ENCODE peak calls at places on chromosome 14, in nine cellular contexts. N is ovary, K is heart right ventricle, C is uterus, F is Panc1, M is MM.1S, W is fibroblast of lung, U is WERI-Rb-1, Q is mesendoderm. R is an unnamed sample. For H3K36me3, the result is how much of the 10 kb centered on the place peaks cover.

GRCh38 chr14:66959437-66960050 is 229.7 kb upstream of the GARIN2 start:
- DNase-seq in M (no peak), F (no peak), U (no peak), W (no peak), K (no peak), C (no peak), Q (no peak), N (no peak), R (no peak)

GRCh38 chr14:79724934-79725717 is 486.2 kb downstream of the DIO2 start:
- DNase-seq in M (peak), F (no peak), K (no peak), U (no peak), N (no peak), Q (no peak), C (no peak), W (no peak), R (no peak)

GRCh38 chr14:76386922-76387782 is 11.2 kb downstream of the ESRRB start:
- DNase-seq in K (peak), W (peak), C (peak), M (peak), Q (peak), U (peak), F (peak), N (peak), R (peak)

GRCh38 chr14:22598896-22599244 is 770 bp downstream of the ABHD4 start:
- DNase-seq in K (no peak), N (no peak), W (peak), C (peak), M (peak), U (peak), Q (peak), F (no peak), R (no peak)

GRCh38 chr14:54814076-54814475 is 88.5 kb downstream of the GCH1 start:
- DNase-seq in C (no peak), F (no peak), U (peak), K (no peak), M (no peak), N (no peak), Q (peak), W (no peak), R (no peak)

GRCh38 chr14:61598980-61599379 is 96.3 kb upstream of the HIF1A start:
- DNase-seq in W (no peak), U (no peak), N (no peak), Q (no peak), C (no peak), M (peak), F (no peak), K (peak), R (no peak)

GRCh38 chr14:72559227-72559626 is 334.7 kb downstream of the DPF3 start:
- DNase-seq in W (peak), F (no peak), C (no peak), U (no peak), N (no peak), M (no peak), K (no peak), Q (peak), R (no peak)

GRCh38 chr14:65850429-65851145 is 438.1 kb downstream of the FUT8 start:
- DNase-seq in U (no peak), C (no peak), W (no peak), M (peak), N (no peak), F (no peak), K (no peak), Q (no peak), R (no peak)

GRCh38 chr14:94392510-94392935 is 4.1 kb upstream of the SERPINA1 start:
- DNase-seq in Q (peak), F (no peak), U (no peak), M (no peak), N (no peak), W (peak), K (peak), C (no peak), R (no peak)

GRCh38 chr14:65922166-65922565 is 509.6 kb downstream of the FUT8 start:
- DNase-seq in Q (no peak), M (no peak), F (no peak), U (no peak), C (no peak), N (no peak), W (no peak), K (no peak), R (no peak)

GRCh38 chr14:103140316-103141109 is 17.3 kb downstream of the TNFAIP2 start:
- DNase-seq in W (no peak), M (peak), K (no peak), U (no peak), F (no peak), N (no peak), C (no peak), Q (no peak), R (no peak)

GRCh38 chr14:93914278-93914677 is 12.9 kb upstream of the FAM181A start:
- DNase-seq in M (no peak), N (no peak), W (no peak), U (no peak), F (no peak), C (no peak), K (no peak), Q (no peak), R (no peak)

GRCh38 chr14:25108959-25109358 is 59.0 kb upstream of the STXBP6 start:
- DNase-seq in Q (peak), C (no peak), U (no peak), K (no peak), M (no peak), N (no peak), W (peak), F (no peak), R (no peak)

GRCh38 chr14:67526676-67527459 is 6.2 kb upstream of the PLEKHH1 start:
- DNase-seq in W (peak), F (peak), C (peak), K (peak), M (peak), U (peak), Q (peak), N (no peak), R (peak)

GRCh38 chr14:57066887-57067513 is 201.7 kb downstream of the EXOC5 start:
- DNase-seq in F (peak), Q (peak), C (no peak), K (no peak), U (peak), W (peak), N (peak), M (peak), R (no peak)

GRCh38 chr14:51996148-51996746 is 6.9 kb downstream of the RTRAF start:
- DNase-seq in F (no peak), U (no peak), N (no peak), C (no peak), K (peak), Q (peak), W (peak), M (no peak), R (no peak)

GRCh38 chr14:55339770-55340169 is 68.5 kb downstream of the FBXO34 start:
- DNase-seq in W (peak), N (no peak), F (no peak), C (no peak), Q (no peak), U (no peak), M (peak), K (no peak), R (no peak)

GRCh38 chr14:56125772-56126411 is 7.7 kb downstream of the PELI2 start:
- DNase-seq in U (peak), M (no peak), N (no peak), K (no peak), F (no peak), C (no peak), Q (no peak), W (peak), R (no peak)

GRCh38 chr14:76644875-76645518 is 116.3 kb upstream of the VASH1 start:
- DNase-seq in C (no peak), U (peak), K (no peak), W (peak), Q (peak), N (no peak), M (no peak), F (no peak), R (peak)

GRCh38 chr14:29548948-29549370 is 378.7 kb downstream of the PRKD1 start:
- DNase-seq in W (peak), M (peak), N (no peak), C (no peak), Q (peak), K (peak), U (peak), F (peak), R (peak)

GRCh38 chr14:99036594-99037293 is 235.3 kb downstream of the BCL11B start:
- DNase-seq in W (no peak), F (no peak), Q (no peak), C (no peak), M (no peak), N (no peak), U (no peak), K (no peak), R (no peak)

GRCh38 chr14:61927015-61927414 is 164.8 kb downstream of the SNAPC1 start:
- DNase-seq in F (no peak), M (no peak), U (no peak), K (no peak), Q (peak), C (no peak), W (peak), N (no peak), R (peak)

GRCh38 chr14:22509751-22510300 is 79.2 kb downstream of the DAD1 start:
- DNase-seq in M (no peak), N (no peak), C (no peak), Q (no peak), K (no peak), U (no peak), F (no peak), W (no peak), R (peak)

GRCh38 chr14:92635031-92635430 is 113.4 kb downstream of the LGMN start:
- DNase-seq in K (no peak), U (no peak), M (no peak), C (no peak), Q (no peak), W (no peak), F (no peak), N (no peak), R (no peak)

GRCh38 chr14:50397461-50398196 is 948 bp upstream of the CDKL1 start:
- DNase-seq in K (peak), M (no peak), F (no peak), C (peak), W (no peak), Q (no peak), U (no peak), N (peak), R (no peak)

GRCh38 chr14:93719234-93719633 is 69.1 kb downstream of the PRIMA1 start:
- DNase-seq in N (no peak), U (no peak), C (no peak), M (no peak), W (no peak), K (no peak), Q (no peak), F (no peak), R (no peak)

GRCh38 chr14:30114051-30114450 is 186.4 kb upstream of the PRKD1 start:
- DNase-seq in W (no peak), M (no peak), K (no peak), F (no peak), Q (no peak), N (no peak), U (no peak), C (no peak), R (no peak)

GRCh38 chr14:46054526-46054925 is 597.1 kb downstream of the RPL10L start:
- DNase-seq in C (no peak), M (no peak), K (no peak), U (no peak), N (no peak), W (peak), Q (no peak), F (no peak), R (no peak)

GRCh38 chr14:73269729-73270651 is 32.7 kb downstream of the PAPLN start:
- DNase-seq in U (no peak), K (peak), M (no peak), Q (no peak), W (peak), C (no peak), F (no peak), N (peak), R (no peak)

GRCh38 chr14:52313903-52314481 is at the start of gene PTGER2:
- DNase-seq in M (peak), K (peak), N (peak), F (no peak), W (peak), C (peak), U (peak), Q (peak), R (peak)

GRCh38 chr14:26281280-26281998 is 316.4 kb downstream of the NOVA1 start:
- DNase-seq in M (no peak), K (no peak), W (peak), U (no peak), F (no peak), C (no peak), N (no peak), Q (peak), R (peak)

GRCh38 chr14:33198684-33199083 is 260.0 kb downstream of the NPAS3 start:
- DNase-seq in F (no peak), Q (no peak), W (no peak), C (no peak), U (no peak), N (no peak), K (no peak), M (no peak), R (no peak)

GRCh38 chr14:44162197-44162596 is 344.9 kb downstream of the FSCB start:
- DNase-seq in C (no peak), F (no peak), K (no peak), U (no peak), M (no peak), Q (peak), N (no peak), W (no peak), R (peak)

GRCh38 chr14:52808101-52808500 is 16.7 kb upstream of the GNPNAT1 start:
- DNase-seq in N (no peak), F (no peak), M (no peak), Q (no peak), W (no peak), U (no peak), C (no peak), K (no peak), R (no peak)

GRCh38 chr14:91234791-91235114 is 9.8 kb downstream of the GPR68 start:
- DNase-seq in C (no peak), U (no peak), W (no peak), Q (no peak), F (no peak), N (no peak), K (no peak), M (no peak), R (no peak)

GRCh38 chr14:91241848-91242247 is 2.7 kb downstream of the GPR68 start:
- DNase-seq in C (no peak), N (no peak), M (no peak), Q (no peak), W (no peak), F (no peak), K (no peak), U (no peak), R (no peak)

GRCh38 chr14:91232631-91233030 is 11.9 kb downstream of the GPR68 start:
- DNase-seq in Q (no peak), W (no peak), K (no peak), N (no peak), U (no peak), F (no peak), M (no peak), C (no peak), R (no peak)

GRCh38 chr14:91233936-91234790 is 10.3 kb downstream of the GPR68 start:
- DNase-seq in K (no peak), C (no peak), Q (no peak), M (no peak), N (no peak), U (no peak), W (no peak), F (no peak), R (no peak)

DNA sequence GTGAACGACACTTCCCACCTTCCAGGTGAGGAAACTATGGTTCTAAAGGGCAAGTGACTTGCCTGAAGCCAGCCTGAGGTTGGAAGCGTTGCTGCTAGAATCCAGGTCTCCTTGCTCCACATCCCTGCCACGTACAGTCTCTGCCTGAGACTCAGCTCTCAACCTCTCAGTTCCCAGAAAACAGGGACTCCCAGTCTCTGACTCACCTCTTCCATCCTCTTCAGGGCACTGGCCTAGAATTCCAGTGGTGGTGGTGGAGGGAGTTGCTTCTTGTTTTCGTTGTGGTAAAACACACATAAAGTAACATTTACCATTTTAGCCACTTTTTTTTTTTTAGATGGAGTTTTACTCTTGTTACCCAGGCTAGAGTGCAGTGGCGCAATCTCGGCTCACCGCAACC is 7.3 kb downstream of the GPR68 start:
- DNase-seq in F (no peak), M (no peak), K (no peak), C (no peak), W (peak), Q (no peak), U (no peak), N (no peak), R (no peak)
- H3K27ac ChIP-seq in F (no peak), M (no peak), K (no peak), C (no peak), W (no peak), Q (no peak), U (no peak), N (no peak), R (no peak)

GRCh38 chr14:69105326-69105725 is 47.6 kb downstream of the DCAF5 start:
- DNase-seq in Q (no peak), W (peak), U (no peak), M (no peak), N (no peak), F (no peak), K (no peak), C (no peak), R (peak)

GRCh38 chr14:69107407-69108003 is 45.4 kb downstream of the DCAF5 start:
- DNase-seq in F (peak), Q (peak), U (peak), C (peak), W (peak), N (no peak), K (peak), M (no peak), R (peak)

GRCh38 chr14:69106451-69106850 is 46.5 kb downstream of the DCAF5 start:
- DNase-seq in K (no peak), M (no peak), C (no peak), W (no peak), U (no peak), Q (no peak), F (no peak), N (no peak), R (no peak)

DNA sequence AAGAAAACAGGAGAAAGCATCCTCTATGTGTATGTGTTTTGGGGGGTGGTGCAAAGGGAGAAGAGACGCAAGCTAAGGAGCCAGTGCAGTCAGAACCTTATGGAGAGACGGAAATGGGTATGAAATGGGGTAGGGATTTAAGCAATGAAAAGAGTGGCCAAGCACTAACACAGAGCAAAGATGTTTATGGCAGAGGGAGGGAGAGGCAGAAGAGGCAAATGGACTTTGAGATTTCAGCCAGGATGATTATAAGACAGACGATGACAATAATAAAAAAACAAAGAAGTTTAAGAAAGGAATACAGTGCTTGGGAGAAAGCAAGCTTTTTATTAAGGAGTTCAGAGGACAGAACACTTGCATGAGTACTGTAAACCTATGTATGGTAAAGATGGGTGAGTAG is 44.6 kb downstream of the DCAF5 start:
- DNase-seq in K (no peak), C (no peak), F (no peak), W (no peak), M (no peak), Q (no peak), U (no peak), N (no peak), R (no peak)
- H3K36me3 ChIP-seq in K (under half), C (under half), F (under half), W (under half), M (under half), Q (under half), U (under half), N (under half), R (under half)

GRCh38 chr14:59086241-59086899 is 102.1 kb upstream of the DAAM1 start:
- DNase-seq in W (peak), K (no peak), F (no peak), C (no peak), N (no peak), U (no peak), Q (no peak), M (no peak), R (no peak)
- H3K27ac ChIP-seq in W (no peak), K (no peak), F (no peak), C (no peak), N (no peak), U (no peak), Q (no peak), M (no peak), R (no peak)

GRCh38 chr14:96564389-96564788 is 62.2 kb downstream of the PAPOLA start:
- DNase-seq in K (no peak), C (no peak), M (no peak), W (no peak), Q (no peak), U (no peak), F (no peak), N (no peak), R (no peak)
- H3K36me3 ChIP-seq in K (under half), C (under half), M (under half), W (under half), Q (under half), U (under half), F (under half), N (under half), R (under half)

GRCh38 chr14:104718871-104719270 is 5.2 kb upstream of the ADSS1 start:
- DNase-seq in U (no peak), F (no peak), K (no peak), M (no peak), Q (no peak), W (no peak), C (no peak), N (no peak), R (no peak)
- H3K27ac ChIP-seq in U (no peak), F (no peak), K (peak), M (no peak), Q (no peak), W (no peak), C (no peak), N (no peak), R (no peak)

DNA sequence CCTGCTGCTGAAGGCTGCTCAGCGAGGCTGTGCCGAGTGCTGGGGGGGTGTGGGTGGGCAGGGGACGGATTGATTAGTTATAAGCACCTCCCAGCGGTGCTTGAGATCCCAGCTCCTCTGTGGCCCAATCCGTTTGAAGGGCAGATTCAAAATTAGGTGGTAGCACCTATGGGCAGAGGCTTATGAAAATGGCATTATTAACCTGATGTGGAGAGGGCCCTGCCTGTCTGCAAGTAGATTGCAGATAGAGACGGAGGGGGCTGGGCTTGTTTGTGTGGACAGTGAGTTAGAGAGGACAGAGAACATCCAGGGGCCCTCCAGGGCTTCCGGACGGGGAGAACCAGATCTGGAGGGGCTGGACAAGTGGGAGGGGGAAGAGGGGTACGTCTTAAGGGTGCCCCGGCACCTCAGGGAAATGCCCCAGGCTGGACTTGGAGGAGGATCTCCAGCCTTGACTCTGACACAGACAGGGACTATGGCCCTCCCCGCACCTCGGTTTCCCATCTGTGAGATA is at the start of gene RTL1:
- DNase-seq in Q (no peak), N (no peak), W (no peak), M (no peak), C (no peak), F (no peak), K (no peak), U (no peak), R (no peak)
- H3K36me3 ChIP-seq in Q (under half), N (under half), W (under half), M (under half), C (under half), F (under half), K (under half), U (under half), R (under half)

R was measured in SJSA1.